ENCODE peak calls at places on chromosomes 1 and 21, in eight cellular contexts. H is GM23338; Q is T-cell; S is fibroblast of lung; G is effector memory CD4-positive, alpha-beta T cell; J is erythroblast; T is kidney epithelial cell; P is OCI-LY7. Y is an unnamed sample.

GRCh38 chr1:100622037-100622436 is 84.1 kb downstream of the GPR88 start:
- DNase-seq in Q (no peak), S (peak; percentile 94), J (no peak), P (no peak), G (no peak), T (peak; percentile 99), H (peak; percentile 16), Y (peak; percentile 71)

GRCh38 chr1:228697209-228698016 is 37.9 kb upstream of the RHOU start:
- DNase-seq in T (peak; percentile 28), G (no peak), Q (no peak), J (no peak), H (peak; percentile 17), S (peak; percentile 84), P (no peak), Y (peak; percentile 1)

GRCh38 chr1:203444077-203444683 is 31.4 kb upstream of the PRELP start:
- DNase-seq in P (peak; percentile 60), T (no peak), H (no peak), Q (no peak), G (no peak), S (no peak), J (no peak), Y (peak; percentile 99)

GRCh38 chr1:72101840-72102632 is 180.3 kb downstream of the NEGR1 start:
- DNase-seq in G (no peak), H (no peak), Q (no peak), J (no peak), P (no peak), S (no peak), T (no peak), Y (no peak)

GRCh38 chr21:16455978-16456377 is 726.2 kb downstream of the USP25 start:
- DNase-seq in T (no peak), S (peak; percentile 40), J (no peak), Q (no peak), G (no peak), P (no peak), H (peak; percentile 4), Y (peak; percentile 60)

GRCh38 chr1:226741009-226741408 is 1.9 kb upstream of the ITPKB start:
- DNase-seq in J (no peak), T (no peak), S (no peak), H (no peak), Q (no peak), P (peak; percentile 86), G (no peak), Y (no peak)

GRCh38 chr1:183306317-183307042 is 111.7 kb downstream of the NMNAT2 start:
- DNase-seq in J (no peak), S (peak; percentile 21), P (peak; percentile 55), H (peak; percentile 82), T (no peak), Q (no peak), G (no peak), Y (no peak)

GRCh38 chr1:1892763-1893120 is 1.9 kb upstream of the GNB1 start:
- DNase-seq in H (no peak), T (no peak), S (no peak), J (no peak), Q (no peak), P (no peak), G (no peak), Y (no peak)

GRCh38 chr1:36094621-36095061 is 5.9 kb downstream of the ADPRS start:
- DNase-seq in T (no peak), Q (no peak), P (no peak), G (no peak), S (no peak), J (no peak), H (no peak), Y (peak; percentile 12)

GRCh38 chr1:153515504-153516394 is 20.0 kb downstream of the S100A6 start:
- DNase-seq in J (peak; percentile 56), T (no peak), G (no peak), S (no peak), Q (no peak), H (no peak), P (no peak), Y (no peak)

GRCh38 chr1:162913345-162913744 is 52.4 kb upstream of the CCDC190 start:
- DNase-seq in Q (no peak), H (no peak), G (no peak), S (no peak), J (no peak), P (no peak), T (no peak), Y (no peak)

GRCh38 chr1:62423580-62424242 is 13.1 kb upstream of the USP1 start:
- DNase-seq in S (peak; percentile 34), P (no peak), T (no peak), G (no peak), Q (no peak), H (peak; percentile 18), J (no peak), Y (no peak)

GRCh38 chr1:234545512-234546386 is 64.2 kb downstream of the IRF2BP2 start:
- DNase-seq in T (no peak), J (peak; percentile 52), Q (no peak), H (no peak), P (no peak), S (no peak), G (no peak), Y (no peak)

GRCh38 chr1:192445849-192446489 is 129.2 kb downstream of the RGS21 start:
- DNase-seq in H (peak; percentile 56), Q (peak; percentile 43), J (peak; percentile 52), S (peak; percentile 74), T (no peak), P (peak; percentile 53), G (peak; percentile 43), Y (peak; percentile 26)

GRCh38 chr1:224880593-224881307 is 48.7 kb upstream of the DNAH14 start:
- DNase-seq in J (no peak), T (no peak), G (no peak), P (no peak), S (no peak), Q (no peak), H (peak; percentile 93), Y (no peak)

GRCh38 chr1:104906141-104906540 is 1156.4 kb downstream of the AMY1C start:
- DNase-seq in J (no peak), P (no peak), S (no peak), T (no peak), G (no peak), H (no peak), Q (no peak), Y (no peak)

GRCh38 chr1:215599418-215599817 is 32.3 kb downstream of the KCTD3 start:
- DNase-seq in Q (no peak), H (peak; percentile 10), J (peak; percentile 28), G (no peak), S (peak; percentile 72), T (no peak), P (no peak), Y (no peak)

GRCh38 chr1:166410083-166410385 is 243.2 kb upstream of the FAM78B start:
- DNase-seq in T (no peak), P (no peak), S (no peak), J (no peak), Q (no peak), H (no peak), G (no peak), Y (no peak)

GRCh38 chr1:3065396-3065795 is 3.6 kb upstream of the PRDM16 start:
- DNase-seq in Q (no peak), J (no peak), S (no peak), G (no peak), H (no peak), P (no peak), T (no peak), Y (no peak)

GRCh38 chr1:230306158-230306557 is 120.0 kb downstream of the PGBD5 start:
- DNase-seq in P (peak; percentile 57), Q (no peak), J (no peak), T (no peak), S (no peak), G (no peak), H (no peak), Y (no peak)

GRCh38 chr21:16640297-16641027 is 872.4 kb upstream of the CXADR start:
- DNase-seq in T (no peak), P (no peak), G (no peak), Q (no peak), J (no peak), S (no peak), H (no peak), Y (no peak)

GRCh38 chr1:31627301-31627929 is 9.9 kb downstream of the HCRTR1 start:
- DNase-seq in Q (no peak), S (peak; percentile 31), H (no peak), P (no peak), J (no peak), G (no peak), T (no peak), Y (peak; percentile 78)

GRCh38 chr1:24138481-24139158 is 4.3 kb downstream of the IL22RA1 start:
- DNase-seq in S (no peak), H (no peak), G (no peak), P (no peak), Q (no peak), J (no peak), T (no peak), Y (no peak)

GRCh38 chr1:162972768-162973167 is 96.4 kb upstream of the RGS4 start:
- DNase-seq in J (no peak), P (no peak), T (no peak), Q (no peak), H (no peak), G (no peak), S (no peak), Y (no peak)

GRCh38 chr1:202858789-202859414 is 30.0 kb downstream of the RABIF start:
- DNase-seq in P (no peak), Q (no peak), T (no peak), G (no peak), H (no peak), J (no peak), S (no peak), Y (no peak)

GRCh38 chr1:232260045-232260444 is 369.9 kb downstream of the SIPA1L2 start:
- DNase-seq in H (no peak), Q (no peak), G (no peak), S (no peak), J (no peak), P (no peak), T (no peak), Y (no peak)

GRCh38 chr1:91303165-91303564 is 101.5 kb downstream of the HFM1 start:
- DNase-seq in H (no peak), S (no peak), J (no peak), T (no peak), G (no peak), P (no peak), Q (no peak), Y (no peak)

GRCh38 chr1:31007462-31007991 is 58.0 kb downstream of the PUM1 start:
- DNase-seq in G (no peak), T (peak; percentile 44), Q (no peak), J (no peak), P (no peak), H (no peak), S (peak; percentile 79), Y (no peak)

GRCh38 chr1:25562101-25562927 is 18.9 kb downstream of the LDLRAP1 start:
- DNase-seq in H (no peak), G (peak; percentile 66), J (no peak), P (peak; percentile 98), Q (peak; percentile 94), T (no peak), S (no peak), Y (no peak)

GRCh38 chr1:220956861-220957605 is 77.8 kb downstream of the HLX start:
- DNase-seq in H (no peak), P (no peak), S (peak; percentile 88), T (peak; percentile 82), Q (no peak), J (peak; percentile 28), G (no peak), Y (no peak)

GRCh38 chr21:45105906-45106485 is 31.6 kb downstream of the ADARB1 start:
- DNase-seq in H (no peak), T (no peak), G (no peak), S (no peak), Q (no peak), P (no peak), J (no peak), Y (no peak)

GRCh38 chr1:111733183-111733995 is 5.8 kb downstream of the INKA2 start:
- DNase-seq in J (no peak), Q (no peak), G (no peak), T (no peak), P (no peak), S (peak; percentile 96), H (no peak), Y (peak; percentile 82)

GRCh38 chr1:56255516-56256181 is 323.7 kb downstream of the PLPP3 start:
- DNase-seq in G (no peak), T (no peak), J (no peak), Q (no peak), S (peak; percentile 96), P (no peak), H (no peak), Y (peak; percentile 70)

GRCh38 chr1:99279525-99279924 is 15.2 kb downstream of the PLPPR4 start:
- DNase-seq in S (no peak), G (no peak), P (no peak), J (no peak), H (no peak), Q (no peak), T (no peak), Y (peak; percentile 51)